ENCODE peak calls at places on chromosomes 6 and 20, in eight cellular contexts. U is GM06990; K is cardiac fibroblast; Y is cardiac muscle cell; X is activated naive CD8-positive, alpha-beta T cell treated with anti-CD3 and anti-CD28 coated beads, Interleukin-2, amount 50 U/mL, for 24 hours; I is NCI-H2171; W is glutamatergic neuron; E is renal cortical epithelial cell. C is an unnamed sample.

GRCh38 chr6:119284861-119285521 is 64.6 kb downstream of the MAN1A1 start:
- DNase-seq in X (peak), Y (no peak), E (peak), W (no peak), K (no peak), I (no peak), U (no peak), C (no peak)

GRCh38 chr6:3916211-3916610 is 67.0 kb downstream of the FAM50B start:
- DNase-seq in W (no peak), I (no peak), E (peak), K (peak), Y (no peak), U (no peak), X (no peak), C (no peak)

GRCh38 chr6:155126727-155127439 is 131.8 kb downstream of the TIAM2 start:
- DNase-seq in W (no peak), I (no peak), E (peak), Y (no peak), U (no peak), X (peak), K (peak), C (no peak)

GRCh38 chr6:15066433-15067337 is 179.2 kb upstream of the JARID2 start:
- DNase-seq in E (peak), Y (no peak), W (no peak), U (no peak), X (no peak), I (no peak), K (peak), C (peak)

GRCh38 chr6:155327326-155328073 is 13.2 kb upstream of the TFB1M start:
- DNase-seq in K (peak), Y (peak), E (peak), X (peak), I (peak), U (no peak), W (peak), C (peak)

GRCh38 chr6:163565140-163565539 is 150.6 kb downstream of the QKI start:
- DNase-seq in W (peak), U (no peak), K (peak), Y (no peak), I (peak), X (no peak), E (no peak), C (no peak)

GRCh38 chr6:163416380-163416629 is 1.8 kb downstream of the QKI start:
- DNase-seq in I (no peak), Y (no peak), E (no peak), W (no peak), K (no peak), U (no peak), X (no peak), C (no peak)

GRCh38 chr6:47094351-47094925 is 52.3 kb upstream of the ADGRF1 start:
- DNase-seq in X (no peak), Y (no peak), K (peak), E (peak), U (no peak), I (no peak), W (no peak), C (no peak)

GRCh38 chr20:6530254-6530653 is 237.2 kb upstream of the BMP2 start:
- DNase-seq in X (no peak), K (no peak), U (no peak), Y (no peak), I (no peak), W (no peak), E (no peak), C (no peak)

GRCh38 chr6:34154668-34155447 is 9.0 kb upstream of the GRM4 start:
- DNase-seq in U (peak), K (peak), Y (peak), E (no peak), I (peak), W (peak), X (peak), C (peak)

GRCh38 chr6:118632359-118632758 is 19.0 kb downstream of the CEP85L start:
- DNase-seq in Y (no peak), U (no peak), I (no peak), X (peak), W (no peak), K (peak), E (no peak), C (no peak)

GRCh38 chr20:51334609-51335008 is 207.9 kb downstream of the NFATC2 start:
- DNase-seq in X (no peak), K (no peak), E (no peak), Y (no peak), I (no peak), W (no peak), U (no peak), C (no peak)

GRCh38 chr20:3803854-3804253 is 7.7 kb downstream of the CDC25B start:
- DNase-seq in K (no peak), I (no peak), X (no peak), Y (no peak), U (no peak), E (no peak), W (no peak), C (peak)

GRCh38 chr6:56399250-56399671 is 151.9 kb upstream of the COL21A1 start:
- DNase-seq in W (no peak), I (no peak), Y (no peak), E (peak), X (no peak), U (no peak), K (no peak), C (no peak)

GRCh38 chr6:56513631-56514030 is 129.1 kb downstream of the DST start:
- DNase-seq in Y (no peak), I (no peak), E (no peak), K (peak), U (no peak), W (no peak), X (no peak), C (no peak)

GRCh38 chr20:7094438-7094997 is 327.0 kb downstream of the BMP2 start:
- DNase-seq in I (peak), K (peak), X (peak), W (peak), U (no peak), E (peak), Y (peak), C (no peak)

GRCh38 chr20:24571159-24571558 is 101.7 kb downstream of the SYNDIG1 start:
- DNase-seq in X (no peak), E (no peak), W (no peak), I (no peak), U (no peak), K (no peak), Y (no peak), C (no peak)

GRCh38 chr6:26543953-26544352 is 5.8 kb downstream of the HMGN4 start:
- DNase-seq in X (no peak), Y (no peak), U (no peak), K (peak), W (no peak), E (no peak), I (no peak), C (no peak)

GRCh38 chr6:25448965-25449538 is 169.9 kb downstream of the CARMIL1 start:
- DNase-seq in W (no peak), X (no peak), I (no peak), Y (no peak), K (no peak), E (no peak), U (no peak), C (no peak)

C was measured in psoas muscle.